ENCODE peak calls at places on chromosomes 3 and 15, in six cellular contexts. One of them, this sample, is unnamed.

GRCh38 chr15:44136991-44137477 is 58.0 kb downstream of the FRMD5 start:
- DNase-seq in esophagus muscularis mucosa: no peak
- DNase-seq in suprapubic skin: no peak
- DNase-seq in ovary: no peak
- DNase-seq in A549: no peak
- DNase-seq in K562: no peak
- DNase-seq in this sample: no peak

GRCh38 chr3:129054605-129055104 is 5.9 kb upstream of the GP9 start:
- DNase-seq in K562: peak; percentile 84
- DNase-seq in esophagus muscularis mucosa: no peak
- DNase-seq in suprapubic skin: no peak
- DNase-seq in ovary: no peak
- DNase-seq in A549: no peak
- DNase-seq in this sample: no peak

GRCh38 chr15:45355860-45356259 is 22.5 kb downstream of the GATM start:
- DNase-seq in suprapubic skin: no peak
- DNase-seq in A549: no peak
- DNase-seq in K562: no peak
- DNase-seq in ovary: no peak
- DNase-seq in esophagus muscularis mucosa: no peak
- DNase-seq in this sample: no peak

GRCh38 chr3:134597390-134597975 is 53.3 kb downstream of the KY start:
- DNase-seq in esophagus muscularis mucosa: no peak
- DNase-seq in suprapubic skin: no peak
- DNase-seq in K562: no peak
- DNase-seq in A549: no peak
- DNase-seq in ovary: no peak
- DNase-seq in this sample: no peak

GRCh38 chr3:189305412-189305811 is 133.6 kb downstream of the TPRG1 start:
- DNase-seq in suprapubic skin: no peak
- DNase-seq in ovary: no peak
- DNase-seq in esophagus muscularis mucosa: no peak
- DNase-seq in K562: no peak
- DNase-seq in A549: no peak
- DNase-seq in this sample: no peak

GRCh38 chr3:12005951-12006625 is 1.9 kb downstream of the SYN2 start:
- DNase-seq in suprapubic skin: no peak
- DNase-seq in K562: no peak
- DNase-seq in A549: no peak
- DNase-seq in esophagus muscularis mucosa: no peak
- DNase-seq in ovary: no peak
- DNase-seq in this sample: no peak

GRCh38 chr3:29639621-29640290 is 358.9 kb downstream of the RBMS3 start:
- DNase-seq in suprapubic skin: no peak
- DNase-seq in ovary: no peak
- DNase-seq in esophagus muscularis mucosa: no peak
- DNase-seq in A549: no peak
- DNase-seq in K562: no peak
- DNase-seq in this sample: no peak

GRCh38 chr3:89841041-89841440 is 733.6 kb downstream of the EPHA3 start:
- DNase-seq in A549: no peak
- DNase-seq in suprapubic skin: no peak
- DNase-seq in K562: no peak
- DNase-seq in esophagus muscularis mucosa: no peak
- DNase-seq in ovary: no peak
- DNase-seq in this sample: no peak

GRCh38 chr3:23999012-23999641 is 54.0 kb downstream of the NR1D2 start:
- DNase-seq in K562: peak; percentile 78
- DNase-seq in suprapubic skin: peak; percentile 88
- DNase-seq in esophagus muscularis mucosa: no peak
- DNase-seq in ovary: peak; percentile 58
- DNase-seq in A549: peak; percentile 35
- DNase-seq in this sample: peak; percentile 83

GRCh38 chr3:134086616-134087015 is 56.9 kb upstream of the SLCO2A1 start:
- DNase-seq in esophagus muscularis mucosa: peak; percentile 50
- DNase-seq in suprapubic skin: no peak
- DNase-seq in A549: no peak
- DNase-seq in K562: no peak
- DNase-seq in ovary: no peak
- DNase-seq in this sample: no peak

DNA sequence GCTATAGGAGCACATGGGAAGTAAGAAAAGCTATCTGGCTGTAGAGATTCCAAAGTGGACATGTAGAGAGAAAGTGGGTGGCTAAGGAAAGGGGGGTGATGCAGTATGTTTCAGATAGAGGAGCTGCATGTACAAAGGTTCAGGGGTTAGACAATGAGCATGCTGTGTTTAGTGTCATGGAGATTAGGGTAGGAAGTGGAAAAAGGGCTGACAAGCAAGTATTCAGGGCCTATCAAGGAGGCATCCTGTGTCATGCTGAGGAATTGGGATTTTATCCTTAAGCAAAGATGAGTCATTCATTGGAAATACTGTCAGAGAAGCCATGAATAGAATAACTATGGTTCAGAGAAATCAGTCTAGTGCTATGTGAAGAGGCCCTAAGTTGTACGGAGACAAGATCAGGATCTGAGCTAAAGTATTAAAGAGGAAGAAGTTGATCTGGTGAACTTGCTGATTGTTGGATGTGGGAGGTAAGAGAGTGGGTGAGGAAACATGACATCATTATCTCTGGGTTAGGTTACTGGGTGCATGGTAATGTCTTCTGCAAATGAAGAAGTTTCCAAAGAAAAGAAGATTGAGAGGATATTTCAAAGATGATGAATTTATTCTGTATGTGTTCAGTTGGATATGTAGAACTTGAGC is 176.7 kb upstream of the GOLIM4 start:
- DNase-seq in esophagus muscularis mucosa: no peak
- DNase-seq in ovary: no peak
- DNase-seq in A549: no peak
- DNase-seq in suprapubic skin: no peak
- DNase-seq in K562: no peak
- DNase-seq in this sample: no peak
- H3K27ac ChIP-seq in esophagus muscularis mucosa: no peak overlapping the region
- H3K27ac ChIP-seq in ovary: no peak overlapping the region
- H3K27ac ChIP-seq in A549: no peak overlapping the region
- H3K27ac ChIP-seq in suprapubic skin: no peak overlapping the region
- H3K27ac ChIP-seq in K562: no peak overlapping the region
- H3K27ac ChIP-seq in this sample: no peak overlapping the region

GRCh38 chr15:78455749-78456148 is 17.7 kb downstream of the IREB2 start:
- DNase-seq in K562: peak; percentile 31
- DNase-seq in ovary: no peak
- DNase-seq in suprapubic skin: no peak
- DNase-seq in A549: no peak
- DNase-seq in esophagus muscularis mucosa: no peak
- DNase-seq in this sample: no peak

GRCh38 chr15:78454992-78455391 is 17.0 kb downstream of the IREB2 start:
- DNase-seq in A549: no peak
- DNase-seq in suprapubic skin: no peak
- DNase-seq in K562: no peak
- DNase-seq in ovary: no peak
- DNase-seq in esophagus muscularis mucosa: no peak
- DNase-seq in this sample: no peak

GRCh38 chr15:78460737-78461136 is 22.7 kb downstream of the IREB2 start:
- DNase-seq in A549: no peak
- DNase-seq in suprapubic skin: no peak
- DNase-seq in K562: no peak
- DNase-seq in ovary: no peak
- DNase-seq in esophagus muscularis mucosa: no peak
- DNase-seq in this sample: no peak

GRCh38 chr15:78456391-78456790 is 18.4 kb downstream of the IREB2 start:
- DNase-seq in K562: no peak
- DNase-seq in A549: no peak
- DNase-seq in esophagus muscularis mucosa: no peak
- DNase-seq in ovary: no peak
- DNase-seq in suprapubic skin: no peak
- DNase-seq in this sample: no peak

GRCh38 chr15:78457101-78457500 is 19.1 kb downstream of the IREB2 start:
- DNase-seq in esophagus muscularis mucosa: no peak
- DNase-seq in suprapubic skin: no peak
- DNase-seq in A549: peak; percentile 21
- DNase-seq in K562: no peak
- DNase-seq in ovary: no peak
- DNase-seq in this sample: no peak
- H3K4me1 ChIP-seq in esophagus muscularis mucosa: peaks cover 66% of the 10 kb centered on the region
- H3K4me1 ChIP-seq in suprapubic skin: peaks cover 77% of the 10 kb centered on the region
- H3K4me1 ChIP-seq in A549: peaks cover 54% of the 10 kb centered on the region
- H3K4me1 ChIP-seq in K562: peaks cover 32% of the 10 kb centered on the region
- H3K4me1 ChIP-seq in ovary: peaks cover 11% of the 10 kb centered on the region
- H3K4me1 ChIP-seq in this sample: peaks cover 39% of the 10 kb centered on the region

DNA sequence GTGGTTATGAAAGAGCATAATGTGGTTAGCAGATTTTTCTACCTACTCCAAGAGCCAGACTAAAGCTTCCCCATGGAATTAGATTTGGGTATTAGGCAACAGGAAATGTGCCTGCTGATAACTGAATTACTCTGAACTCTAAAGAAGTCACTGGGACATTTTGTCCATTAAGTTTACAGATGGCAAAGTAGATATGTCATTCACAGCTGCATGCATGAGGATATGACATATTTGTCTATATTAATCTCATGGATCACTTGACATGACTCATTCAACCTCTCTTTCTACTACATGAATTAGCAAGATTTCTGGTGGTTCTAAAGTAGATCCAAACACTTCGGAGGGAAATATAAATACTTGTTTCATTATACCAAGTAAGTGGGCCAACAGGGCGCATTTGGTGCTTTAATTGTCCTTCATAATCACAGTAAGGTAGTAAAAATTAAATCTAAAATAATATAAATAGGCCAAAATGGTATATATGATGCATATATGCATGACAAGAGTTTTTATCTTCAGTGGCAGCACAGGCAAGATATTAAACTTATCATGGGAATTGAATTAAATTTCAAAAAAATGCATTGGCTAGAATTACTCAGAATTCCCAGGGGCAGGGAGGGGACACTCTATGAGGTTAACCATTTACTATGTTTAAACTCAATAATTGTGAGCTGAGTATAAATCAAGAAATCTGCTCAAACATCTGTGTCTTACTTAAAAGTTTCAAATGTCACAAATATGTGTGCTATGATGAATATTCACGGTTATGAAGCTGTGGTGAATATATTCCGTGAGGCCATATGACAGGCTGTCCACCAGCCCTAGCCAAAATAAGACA is 365.3 kb upstream of the KCNMB2 start:
- DNase-seq in suprapubic skin: no peak
- DNase-seq in esophagus muscularis mucosa: no peak
- DNase-seq in ovary: no peak
- DNase-seq in A549: no peak
- DNase-seq in K562: peak; percentile 88
- DNase-seq in this sample: peak; percentile 36
- TF ChIP-seq EP300 in suprapubic skin: no peak
- TF ChIP-seq EP300 in esophagus muscularis mucosa: no peak
- TF ChIP-seq EP300 in ovary: peak; percentile 42
- TF ChIP-seq EP300 in A549: no peak
- TF ChIP-seq EP300 in K562: peak; percentile 99
- TF ChIP-seq EP300 in this sample: peak; percentile 87

GRCh38 chr3:196617256-196617655 is 22.2 kb upstream of the NRROS start:
- DNase-seq in esophagus muscularis mucosa: no peak
- DNase-seq in K562: no peak
- DNase-seq in A549: no peak
- DNase-seq in ovary: no peak
- DNase-seq in suprapubic skin: no peak
- DNase-seq in this sample: no peak
- H3K27ac ChIP-seq in esophagus muscularis mucosa: peak overlapping the region; percentile 30
- H3K27ac ChIP-seq in K562: no peak overlapping the region
- H3K27ac ChIP-seq in A549: no peak overlapping the region
- H3K27ac ChIP-seq in ovary: no peak overlapping the region
- H3K27ac ChIP-seq in suprapubic skin: no peak overlapping the region
- H3K27ac ChIP-seq in this sample: no peak overlapping the region

GRCh38 chr3:49714728-49715550 is 4.5 kb downstream of the AMIGO3 start:
- DNase-seq in ovary: no peak
- DNase-seq in K562: no peak
- DNase-seq in A549: no peak
- DNase-seq in esophagus muscularis mucosa: no peak
- DNase-seq in suprapubic skin: peak; percentile 55
- DNase-seq in this sample: no peak

GRCh38 chr3:49712631-49713317 is 6.7 kb downstream of the AMIGO3 start:
- DNase-seq in A549: no peak
- DNase-seq in suprapubic skin: no peak
- DNase-seq in K562: no peak
- DNase-seq in esophagus muscularis mucosa: no peak
- DNase-seq in ovary: no peak
- DNase-seq in this sample: no peak

GRCh38 chr3:49712166-49712565 is 7.3 kb downstream of the AMIGO3 start:
- DNase-seq in ovary: no peak
- DNase-seq in suprapubic skin: peak; percentile 26
- DNase-seq in K562: no peak
- DNase-seq in esophagus muscularis mucosa: no peak
- DNase-seq in A549: no peak
- DNase-seq in this sample: no peak

GRCh38 chr3:49711489-49711888 is 8.0 kb downstream of the AMIGO3 start:
- DNase-seq in esophagus muscularis mucosa: no peak
- DNase-seq in A549: no peak
- DNase-seq in suprapubic skin: peak; percentile 25
- DNase-seq in K562: no peak
- DNase-seq in ovary: no peak
- DNase-seq in this sample: no peak

DNA sequence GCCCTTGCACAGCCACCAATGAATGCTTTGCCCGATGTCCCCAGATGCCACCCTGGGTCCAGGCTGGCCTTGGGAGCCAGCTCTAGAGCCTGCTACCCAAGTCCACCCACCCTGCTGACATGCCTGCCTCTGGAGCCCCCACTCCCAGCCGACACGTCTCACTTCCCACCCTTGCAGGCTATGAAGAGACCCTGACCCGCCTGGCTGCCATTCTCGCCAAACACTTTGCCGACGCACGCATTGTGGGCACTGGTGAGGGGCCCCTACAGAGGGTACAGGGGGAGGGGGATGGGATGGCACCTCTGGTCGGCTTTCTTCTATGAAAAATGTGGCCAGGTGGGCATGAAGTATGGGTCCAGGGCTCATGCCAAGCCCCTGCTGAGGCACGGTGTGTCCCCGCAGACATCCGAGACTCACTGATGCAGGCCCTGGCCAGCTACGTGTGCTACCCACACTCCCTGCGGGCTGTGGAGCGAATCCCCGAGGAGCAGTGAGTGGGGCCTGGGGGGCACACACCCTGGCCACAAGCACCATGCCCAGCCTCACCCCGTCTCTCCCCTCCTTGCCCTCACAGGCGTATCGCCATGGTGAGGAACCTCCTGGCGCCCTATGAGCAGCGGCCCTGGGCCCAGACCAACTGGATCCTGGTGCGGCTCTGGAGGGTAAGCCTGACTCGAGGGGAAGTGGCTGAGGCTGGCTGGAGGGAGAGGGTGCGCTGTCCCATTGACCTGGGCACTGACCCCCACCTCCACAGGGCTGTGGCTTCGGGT is 6.0 kb downstream of the AMIGO3 start:
- DNase-seq in esophagus muscularis mucosa: no peak
- DNase-seq in ovary: no peak
- DNase-seq in A549: no peak
- DNase-seq in K562: no peak
- DNase-seq in suprapubic skin: no peak
- DNase-seq in this sample: no peak
- H3K4me1 ChIP-seq in esophagus muscularis mucosa: peaks cover 4% of the 10 kb centered on the region
- H3K4me1 ChIP-seq in ovary: peaks cover 3% of the 10 kb centered on the region
- H3K4me1 ChIP-seq in A549: no peaks in the 10 kb centered on the region
- H3K4me1 ChIP-seq in K562: no peaks in the 10 kb centered on the region
- H3K4me1 ChIP-seq in suprapubic skin: peaks cover 12% of the 10 kb centered on the region
- H3K4me1 ChIP-seq in this sample: peaks cover 2% of the 10 kb centered on the region

GRCh38 chr3:84836961-84837360 is 121.8 kb upstream of the CADM2 start:
- DNase-seq in K562: no peak
- DNase-seq in suprapubic skin: no peak
- DNase-seq in ovary: no peak
- DNase-seq in A549: no peak
- DNase-seq in esophagus muscularis mucosa: no peak
- DNase-seq in this sample: no peak
- TF ChIP-seq EP300 in K562: no peak
- TF ChIP-seq EP300 in suprapubic skin: no peak
- TF ChIP-seq EP300 in ovary: no peak
- TF ChIP-seq EP300 in A549: no peak
- TF ChIP-seq EP300 in esophagus muscularis mucosa: no peak
- TF ChIP-seq EP300 in this sample: no peak

GRCh38 chr3:150327678-150328667 is 80.1 kb upstream of the TSC22D2 start:
- DNase-seq in K562: no peak
- DNase-seq in esophagus muscularis mucosa: no peak
- DNase-seq in A549: no peak
- DNase-seq in suprapubic skin: no peak
- DNase-seq in ovary: no peak
- DNase-seq in this sample: no peak
- H3K27ac ChIP-seq in K562: no peak overlapping the region
- H3K27ac ChIP-seq in esophagus muscularis mucosa: no peak overlapping the region
- H3K27ac ChIP-seq in A549: no peak overlapping the region
- H3K27ac ChIP-seq in suprapubic skin: no peak overlapping the region
- H3K27ac ChIP-seq in ovary: no peak overlapping the region
- H3K27ac ChIP-seq in this sample: no peak overlapping the region